ENCODE peak calls at places on chromosomes 11 and 22, in five cellular contexts. F, N, U, O and R are unnamed samples.
A peak's percentile ranks its signal among the peaks of the same experiment; 100 is the strongest.

GRCh38 chr11:45043755-45044475 is 93.2 kb upstream of the TP53I11 start:
- DNase-seq in U (no peak), O (no peak), N (no peak), F (no peak), R (no peak)

GRCh38 chr11:131691558-131692041 is 321.2 kb downstream of the NTM start:
- DNase-seq in O (no peak), N (no peak), F (peak; percentile 46), U (no peak), R (no peak)

GRCh38 chr11:15969701-15970329 is 386.5 kb downstream of the SOX6 start:
- DNase-seq in N (no peak), U (no peak), F (peak; percentile 37), O (no peak), R (peak; percentile 34)

GRCh38 chr11:93198221-93198650 is 445 bp upstream of the SLC36A4 start:
- DNase-seq in N (no peak), U (no peak), F (no peak), O (no peak), R (no peak)

GRCh38 chr11:2466069-2466801 is 21.4 kb downstream of the KCNQ1 start:
- DNase-seq in U (peak; percentile 17), F (no peak), O (peak; percentile 32), N (no peak), R (no peak)

GRCh38 chr11:8684600-8685290 is 2.2 kb downstream of the RPL27A start:
- DNase-seq in U (no peak), N (no peak), F (no peak), O (no peak), R (no peak)

GRCh38 chr11:14345668-14346067 is 13.3 kb downstream of the RRAS2 start:
- DNase-seq in F (no peak), O (no peak), N (no peak), U (no peak), R (no peak)

GRCh38 chr11:102343789-102344188 is 3.2 kb upstream of the BIRC2 start:
- DNase-seq in O (no peak), F (no peak), U (no peak), N (no peak), R (no peak)

GRCh38 chr22:49751968-49752597 is 75.6 kb downstream of the BRD1 start:
- DNase-seq in N (no peak), O (peak; percentile 54), F (no peak), U (no peak), R (no peak)

GRCh38 chr22:35376728-35377472 is 4.0 kb upstream of the HMOX1 start:
- DNase-seq in U (peak; percentile 91), O (peak; percentile 95), N (no peak), F (peak; percentile 82), R (peak; percentile 89)

GRCh38 chr11:97937501-97937900 is 1083.2 kb upstream of the CNTN5 start:
- DNase-seq in N (no peak), O (no peak), U (no peak), F (no peak), R (no peak)

GRCh38 chr11:45530111-45530510 is 135.3 kb downstream of the CHST1 start:
- DNase-seq in O (no peak), U (no peak), N (no peak), F (no peak), R (no peak)

GRCh38 chr11:61173456-61173855 is 12.2 kb upstream of the VPS37C start:
- DNase-seq in N (no peak), F (no peak), U (peak; percentile 49), O (no peak), R (no peak)

GRCh38 chr11:47056261-47056915 is 119.8 kb downstream of the CSTPP1 start:
- DNase-seq in O (no peak), F (no peak), N (no peak), U (no peak), R (no peak)

GRCh38 chr22:20429254-20430100 is 8.1 kb downstream of the SCARF2 start:
- DNase-seq in F (peak; percentile 72), U (peak; percentile 83), O (peak; percentile 49), N (peak; percentile 76), R (no peak)

GRCh38 chr11:8056810-8057463 is 24.1 kb upstream of the TUB start:
- DNase-seq in O (no peak), U (peak; percentile 26), N (no peak), F (no peak), R (no peak)

GRCh38 chr22:49847751-49848689 is 5.6 kb upstream of the ZBED4 start:
- DNase-seq in U (no peak), F (no peak), O (no peak), N (no peak), R (no peak)

GRCh38 chr11:109957601-109958000 is 135.6 kb upstream of the ZC3H12C start:
- DNase-seq in N (no peak), O (no peak), U (no peak), F (no peak), R (no peak)

GRCh38 chr22:33332538-33332937 is 274.4 kb upstream of the SYN3 start:
- DNase-seq in O (no peak), U (peak; percentile 31), N (no peak), F (no peak), R (no peak)

GRCh38 chr11:122814401-122814800 is 23.9 kb upstream of the CRTAM start:
- DNase-seq in N (no peak), F (no peak), O (no peak), U (no peak), R (no peak)

GRCh38 chr11:46618789-46619188 is 1.4 kb downstream of the ATG13 start:
- DNase-seq in F (no peak), U (peak; percentile 37), O (no peak), N (no peak), R (no peak)

GRCh38 chr11:76209956-76210885 is 3.9 kb upstream of the WNT11 start:
- DNase-seq in U (peak; percentile 50), O (no peak), F (peak; percentile 40), N (peak; percentile 11), R (no peak)

GRCh38 chr11:19444231-19444630 is 203.5 kb upstream of the E2F8 start:
- DNase-seq in F (no peak), N (no peak), O (no peak), U (no peak), R (no peak)

GRCh38 chr11:119773016-119773415 is 44.0 kb upstream of the NECTIN1 start:
- DNase-seq in N (no peak), O (no peak), U (no peak), F (no peak), R (no peak)

GRCh38 chr11:65785329-65786007 is 1.4 kb upstream of the OVOL1 start:
- DNase-seq in N (no peak), O (no peak), U (no peak), F (no peak), R (no peak)

GRCh38 chr22:18085188-18085587 is 7.4 kb downstream of the PEX26 start:
- DNase-seq in O (no peak), F (no peak), U (peak; percentile 62), N (no peak), R (no peak)

GRCh38 chr11:61731211-61731955 is 21.1 kb upstream of the MYRF start:
- DNase-seq in U (no peak), F (no peak), O (no peak), N (no peak), R (no peak)